ENCODE peak calls at places on chromosomes 4 and X, in eight cellular contexts. P is esophagus squamous epithelium, S is HCT116, U is A549, B is heart left ventricle, K is lower leg skin, W is IMR-90, M is upper lobe of left lung. C is an unnamed sample.

GRCh38 chrX:49910344-49910743 is 12.1 kb upstream of the CLCN5 start:
- DNase-seq in K (no peak), P (no peak), B (no peak), S (no peak), W (no peak), M (no peak), U (no peak), C (no peak)

GRCh38 chr4:56213543-56213942 is 173.7 kb downstream of the AASDH start:
- DNase-seq in U (no peak), W (no peak), S (no peak), M (no peak), P (no peak), K (no peak), B (no peak), C (no peak)

GRCh38 chr4:177315767-177316490 is 6.3 kb downstream of the NEIL3 start:
- DNase-seq in S (no peak), W (no peak), K (no peak), P (no peak), B (no peak), U (no peak), M (no peak), C (no peak)

GRCh38 chr4:175435437-175435836 is 376.6 kb downstream of the GPM6A start:
- DNase-seq in P (no peak), M (no peak), U (no peak), W (peak), B (no peak), S (no peak), K (no peak), C (no peak)

GRCh38 chrX:153973127-153974002 is 811 bp downstream of the TMEM187 start:
- DNase-seq in B (no peak), U (no peak), K (no peak), M (no peak), W (no peak), P (no peak), S (no peak), C (peak)

GRCh38 chr4:147760695-147761094 is 28.8 kb downstream of the ARHGAP10 start:
- DNase-seq in W (no peak), B (no peak), U (no peak), M (peak), P (no peak), K (no peak), S (no peak), C (no peak)

GRCh38 chr4:140296335-140296753 is 77.1 kb upstream of the SCOC start:
- DNase-seq in P (peak), M (no peak), K (peak), S (peak), U (peak), W (peak), B (peak), C (peak)

GRCh38 chrX:109890910-109891502 is 111.9 kb upstream of the TMEM164 start:
- DNase-seq in M (peak), P (no peak), B (peak), K (peak), S (peak), U (peak), W (peak), C (no peak)

GRCh38 chr4:142719854-142720541 is 126.1 kb downstream of the INPP4B start:
- DNase-seq in K (no peak), M (no peak), U (peak), B (no peak), P (no peak), W (peak), S (peak), C (no peak)

GRCh38 chr4:155906554-155907247 is 3.2 kb downstream of the TDO2 start:
- DNase-seq in W (peak), M (no peak), U (peak), P (no peak), S (no peak), K (no peak), B (peak), C (no peak)

GRCh38 chr4:53490161-53490915 is 100.9 kb downstream of the LNX1 start:
- DNase-seq in W (peak), B (no peak), M (no peak), P (no peak), S (no peak), K (no peak), U (no peak), C (no peak)

GRCh38 chrX:129750971-129751370 is 12.2 kb downstream of the XPNPEP2 start:
- DNase-seq in W (no peak), P (no peak), M (no peak), B (no peak), S (no peak), K (no peak), U (no peak), C (no peak)

GRCh38 chrX:132292753-132293152 is 73.5 kb upstream of the RAP2C start:
- DNase-seq in M (no peak), B (peak), P (no peak), U (peak), K (no peak), S (peak), W (peak), C (no peak)

GRCh38 chrX:15911729-15912550 is 57.3 kb upstream of the AP1S2 start:
- DNase-seq in U (peak), M (peak), W (no peak), P (no peak), B (no peak), K (no peak), S (no peak), C (no peak)

GRCh38 chr4:139988863-139989765 is 164.9 kb downstream of the MAML3 start:
- DNase-seq in U (peak), P (no peak), W (peak), B (peak), K (no peak), M (peak), S (peak), C (no peak)

GRCh38 chr4:187118731-187119130 is 395.1 kb upstream of the FAT1 start:
- DNase-seq in P (no peak), K (no peak), U (no peak), B (no peak), M (no peak), W (peak), S (no peak), C (no peak)

GRCh38 chr4:65670331-65671031 is at the start of gene EPHA5:
- DNase-seq in U (peak), W (peak), K (peak), B (peak), S (no peak), M (peak), P (no peak), C (peak)

GRCh38 chrX:153708415-153708814 is 15.8 kb downstream of the BCAP31 start:
- DNase-seq in M (peak), S (no peak), W (peak), K (no peak), B (peak), U (peak), P (no peak), C (no peak)

GRCh38 chr4:26321326-26322276 is 787 bp downstream of the RBPJ start:
- DNase-seq in P (no peak), B (peak), W (peak), U (peak), K (peak), M (peak), S (no peak), C (peak)
- TF ChIP-seq POLR2A in P (no peak), B (no peak), W (no peak), U (no peak), K (no peak), M (no peak), S (no peak), C (no peak)

GRCh38 chr4:88001871-88002270 is 5.6 kb upstream of the PKD2 start:
- DNase-seq in S (no peak), P (no peak), K (no peak), W (no peak), U (no peak), B (no peak), M (no peak), C (no peak)
- H3K4me3 ChIP-seq in S (no peak), P (no peak), K (no peak), W (no peak), U (no peak), B (no peak), M (no peak), C (no peak)

GRCh38 chr4:124633285-124633941 is 79.1 kb downstream of the ANKRD50 start:
- DNase-seq in B (no peak), S (no peak), W (peak), M (no peak), K (no peak), P (no peak), U (no peak), C (no peak)
- TF ChIP-seq POLR2A in B (no peak), S (no peak), W (no peak), M (no peak), K (no peak), P (no peak), U (no peak), C (no peak)

DNA sequence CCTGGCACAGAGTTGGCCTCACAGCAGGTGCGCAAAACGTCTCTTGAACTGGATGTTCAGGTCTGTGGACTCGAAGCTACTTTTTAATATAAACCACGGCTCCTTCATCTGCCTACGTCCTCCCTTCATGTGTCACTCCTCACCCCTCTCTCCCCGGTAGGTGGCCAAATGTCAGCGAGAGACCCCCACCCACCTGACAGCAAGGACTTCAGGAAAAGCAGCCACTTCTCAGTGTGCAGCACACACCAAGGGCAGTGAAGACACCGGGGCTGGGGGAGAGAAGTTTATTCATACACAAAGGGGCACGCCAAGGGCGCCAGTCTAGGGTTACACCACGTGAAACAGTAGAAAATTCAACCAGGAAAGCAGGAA is 181.2 kb downstream of the AFAP1 start:
- DNase-seq in K (no peak), B (no peak), P (no peak), U (no peak), M (no peak), S (no peak), W (no peak), C (no peak)
- H3K4me3 ChIP-seq in K (no peak), B (no peak), P (no peak), U (no peak), M (no peak), S (no peak), W (no peak), C (no peak)

DNA sequence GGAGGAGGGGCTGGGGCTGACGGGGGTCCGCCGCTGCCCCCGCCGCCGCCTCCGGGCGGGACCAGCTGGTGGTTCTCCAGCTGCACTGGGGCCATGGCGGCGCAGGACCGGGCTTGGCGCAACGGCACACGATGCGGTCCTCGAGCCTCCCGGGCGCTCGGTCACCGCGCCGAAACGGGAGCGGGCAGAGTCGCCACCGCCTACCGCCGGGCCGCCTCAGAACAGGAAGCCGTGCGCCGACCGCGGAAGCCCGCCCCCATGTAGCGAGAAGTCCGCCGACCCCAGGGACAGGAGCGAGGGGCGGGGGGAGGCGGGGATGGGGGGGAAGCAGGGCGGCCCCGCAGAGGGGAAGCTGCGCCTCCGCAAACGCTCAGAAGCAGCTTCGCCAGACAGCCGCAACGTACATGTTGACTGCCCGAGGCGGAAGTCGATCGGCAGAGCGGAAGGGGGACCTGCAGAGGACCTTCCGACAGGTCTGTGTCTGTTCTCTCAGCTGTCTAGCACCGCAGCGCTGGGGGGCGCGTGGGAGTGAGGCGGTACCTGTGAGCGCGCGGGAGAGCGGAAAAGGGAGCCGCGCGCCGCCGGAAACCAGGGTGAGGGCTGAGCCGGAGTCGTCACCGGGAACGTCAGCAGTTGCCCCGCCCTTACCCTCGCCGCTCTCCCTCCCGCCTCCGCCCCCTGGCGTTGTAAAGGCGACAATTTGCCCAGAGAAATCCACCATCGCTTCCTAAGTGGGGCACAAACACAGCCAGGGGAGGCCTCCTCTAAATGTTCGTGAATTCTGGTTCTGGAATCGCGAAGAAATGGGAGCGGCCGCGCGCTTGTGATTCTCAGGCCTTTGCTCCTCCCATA is at the start of gene MED14:
- DNase-seq in W (peak), M (peak), U (peak), P (peak), B (peak), S (peak), K (peak), C (peak)
- TF ChIP-seq POLR2A in W (peak), M (peak), U (peak), P (peak), B (no peak), S (peak), K (no peak), C (no peak)

GRCh38 chr4:137960371-137961050 is 281.6 kb downstream of the SLC7A11 start:
- DNase-seq in W (peak), M (no peak), B (no peak), K (no peak), U (no peak), P (no peak), S (no peak), C (no peak)
- H3K4me3 ChIP-seq in W (no peak), M (no peak), B (no peak), K (no peak), U (no peak), P (no peak), S (no peak), C (no peak)

DNA sequence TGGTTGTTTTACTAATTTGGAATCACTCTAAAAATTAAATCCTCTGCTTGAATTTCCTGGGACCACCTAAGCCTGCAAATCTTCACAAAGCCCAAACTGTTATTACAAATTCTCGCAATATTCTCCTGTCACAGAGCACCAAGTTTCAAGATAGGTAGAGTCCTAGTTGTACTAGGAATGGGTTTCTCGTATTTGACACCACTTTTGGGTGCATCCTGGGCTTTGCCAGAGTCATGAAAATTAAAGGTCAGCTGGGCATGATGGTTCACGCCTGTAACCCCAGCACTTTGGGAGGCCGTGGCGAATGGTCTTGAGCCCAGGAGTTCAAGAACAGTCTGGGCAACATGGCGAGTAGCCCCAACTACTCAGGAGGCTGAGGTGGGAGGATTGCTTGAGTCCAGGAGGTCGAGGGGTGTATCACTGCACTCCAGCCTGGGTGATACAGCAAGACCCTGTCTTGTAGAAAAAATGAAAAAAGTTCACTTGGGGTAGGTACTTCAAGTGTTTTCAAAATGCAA is 30.6 kb upstream of the MANBA start:
- DNase-seq in S (no peak), P (no peak), B (no peak), W (no peak), K (no peak), U (no peak), M (no peak), C (no peak)
- TF ChIP-seq POLR2A in S (no peak), P (no peak), B (no peak), W (no peak), K (no peak), U (no peak), M (no peak), C (no peak)

GRCh38 chr4:174120446-174121142 is 162.9 kb downstream of the FBXO8 start:
- DNase-seq in U (peak), M (no peak), K (no peak), S (peak), P (no peak), B (peak), W (peak), C (no peak)
- H3K4me3 ChIP-seq in U (peak), M (no peak), K (no peak), S (no peak), P (no peak), B (peak), W (peak), C (peak)

DNA sequence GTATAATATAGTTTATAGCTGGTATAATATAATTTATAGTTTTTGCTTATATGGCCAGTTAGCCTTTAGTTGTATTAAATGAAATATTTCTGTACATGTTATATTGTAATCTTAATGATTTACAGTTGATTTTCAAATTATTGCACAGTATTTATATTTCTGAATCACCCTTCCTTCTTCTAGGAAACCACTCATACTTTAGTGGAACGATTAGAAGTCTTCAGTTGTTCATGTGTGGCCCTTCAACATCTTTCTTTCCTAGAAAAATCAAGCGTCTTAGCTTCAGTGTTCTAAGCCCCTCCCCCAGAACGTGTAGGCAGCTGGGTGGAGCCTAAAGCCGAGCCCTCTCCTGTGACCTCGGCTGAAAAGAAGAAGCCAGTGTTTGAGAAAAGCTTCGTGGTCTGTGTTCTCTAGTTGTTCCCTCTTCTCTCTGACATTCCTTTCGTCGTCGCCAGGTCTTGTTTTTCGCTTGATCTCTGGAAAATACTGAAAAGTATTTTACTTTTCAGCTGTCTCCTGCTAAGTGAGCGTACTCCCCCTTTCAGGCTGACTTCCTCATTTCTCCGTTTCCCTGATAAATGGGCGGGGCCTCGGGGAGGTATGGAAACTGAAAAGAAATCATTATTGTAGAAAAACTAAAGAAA is at the start of gene C4orf33:
- DNase-seq in B (peak), K (peak), P (peak), W (peak), U (peak), S (peak), M (peak), C (peak)
- TF ChIP-seq POLR2A in B (no peak), K (no peak), P (peak), W (no peak), U (no peak), S (no peak), M (peak), C (no peak)

GRCh38 chrX:57286507-57287251 is at the start of gene FAAH2:
- DNase-seq in W (no peak), K (peak), S (peak), B (no peak), P (no peak), M (peak), U (peak), C (no peak)
- H3K4me3 ChIP-seq in W (no peak), K (no peak), S (peak), B (peak), P (peak), M (peak), U (peak), C (peak)